ENCODE peak calls at places on chromosomes 5 and 9, in seven cellular contexts. A is right cardiac atrium; V is cardiac muscle cell; Y is kidney glomerular epithelial cell; T is fibroblast of mammary gland; U is fibroblast of lung; Q is activated T-cell treated with anti-CD3 and anti-CD28 coated beads, Interleukin-2, amount 50 U/mL, for 72 hours. Z is an unnamed sample.

GRCh38 chr5:142133382-142134206 is 25.0 kb downstream of the NDFIP1 start:
- DNase-seq in A (no peak), V (no peak), Y (no peak), T (no peak), U (no peak), Q (no peak), Z (no peak)

GRCh38 chr5:150647275-150648251 is 7.1 kb downstream of the SYNPO start:
- DNase-seq in A (peak; percentile 95), V (peak; percentile 56), Y (no peak), T (no peak), U (no peak), Q (no peak), Z (no peak)

GRCh38 chr5:106314221-106314824 is 1356.4 kb downstream of the EFNA5 start:
- DNase-seq in A (no peak), V (peak; percentile 31), Y (no peak), T (peak; percentile 18), U (peak; percentile 38), Q (no peak), Z (no peak)

GRCh38 chr5:123460296-123460729 is 37.1 kb upstream of the CEP120 start:
- DNase-seq in A (no peak), V (peak; percentile 35), Y (peak; percentile 80), T (no peak), U (peak; percentile 42), Q (peak; percentile 44), Z (no peak)

GRCh38 chr9:87497604-87498045 is at the start of gene DAPK1:
- DNase-seq in A (peak; percentile 83), V (peak; percentile 66), Y (peak; percentile 49), T (peak; percentile 13), U (peak; percentile 60), Q (peak; percentile 57), Z (peak; percentile 89)

GRCh38 chr5:62790348-62790747 is 211.7 kb downstream of the LRRC70 start:
- DNase-seq in A (no peak), V (peak; percentile 81), Y (no peak), T (peak; percentile 15), U (no peak), Q (no peak), Z (peak; percentile 65)

GRCh38 chr9:121271368-121272351 is 3.7 kb downstream of the GSN start:
- DNase-seq in A (peak; percentile 84), V (peak; percentile 85), Y (no peak), T (peak; percentile 86), U (peak; percentile 92), Q (no peak), Z (no peak)

GRCh38 chr5:109695005-109695926 is 5.5 kb downstream of the MAN2A1 start:
- DNase-seq in A (no peak), V (no peak), Y (no peak), T (no peak), U (no peak), Q (no peak), Z (no peak)

GRCh38 chr5:42995152-42995751 is 44.9 kb downstream of the ANXA2R start:
- DNase-seq in A (no peak), V (peak; percentile 66), Y (no peak), T (peak; percentile 53), U (peak; percentile 60), Q (no peak), Z (no peak)

GRCh38 chr5:151458314-151458713 is 10.9 kb downstream of the SLC36A1 start:
- DNase-seq in A (no peak), V (peak; percentile 31), Y (no peak), T (no peak), U (no peak), Q (no peak), Z (no peak)

GRCh38 chr5:32331217-32331926 is 18.6 kb upstream of the MTMR12 start:
- DNase-seq in A (no peak), V (no peak), Y (no peak), T (no peak), U (no peak), Q (no peak), Z (no peak)

GRCh38 chr5:154816891-154817492 is 33.4 kb downstream of the FAXDC2 start:
- DNase-seq in A (no peak), V (no peak), Y (no peak), T (no peak), U (no peak), Q (no peak), Z (no peak)

GRCh38 chr9:127586537-127586936 is 25.5 kb upstream of the STXBP1 start:
- DNase-seq in A (peak; percentile 87), V (peak; percentile 86), Y (peak; percentile 36), T (peak; percentile 82), U (peak; percentile 66), Q (peak; percentile 64), Z (peak; percentile 78)

GRCh38 chr9:106893088-106893487 is 30.1 kb downstream of the ZNF462 start:
- DNase-seq in A (no peak), V (peak; percentile 41), Y (no peak), T (peak; percentile 89), U (peak; percentile 78), Q (no peak), Z (no peak)

GRCh38 chr5:76305264-76305663 is 97.8 kb upstream of the IQGAP2 start:
- DNase-seq in A (no peak), V (peak; percentile 53), Y (no peak), T (no peak), U (no peak), Q (no peak), Z (no peak)

GRCh38 chr9:16343249-16344237 is 526.9 kb downstream of the BNC2 start:
- DNase-seq in A (no peak), V (peak; percentile 56), Y (no peak), T (no peak), U (no peak), Q (no peak), Z (no peak)

GRCh38 chr5:44183753-44184152 is 205.5 kb downstream of the FGF10 start:
- DNase-seq in A (no peak), V (no peak), Y (no peak), T (no peak), U (no peak), Q (no peak), Z (no peak)

GRCh38 chr9:20297646-20298084 is 324.6 kb downstream of the MLLT3 start:
- DNase-seq in A (no peak), V (peak; percentile 44), Y (peak; percentile 8), T (peak; percentile 82), U (peak; percentile 84), Q (no peak), Z (no peak)

GRCh38 chr9:385818-386398 is 171.2 kb downstream of the DOCK8 start:
- DNase-seq in A (peak; percentile 51), V (peak; percentile 85), Y (peak; percentile 79), T (peak; percentile 63), U (peak; percentile 42), Q (peak; percentile 4), Z (no peak)

GRCh38 chr9:125343518-125344284 is 82.1 kb downstream of the GAPVD1 start:
- DNase-seq in A (no peak), V (peak; percentile 69), Y (no peak), T (peak; percentile 84), U (peak; percentile 72), Q (no peak), Z (no peak)

GRCh38 chr5:120600639-120601038 is 136.5 kb downstream of the PRR16 start:
- DNase-seq in A (no peak), V (no peak), Y (no peak), T (no peak), U (no peak), Q (no peak), Z (no peak)

GRCh38 chr5:136424835-136425694 is 59.7 kb upstream of the TRPC7 start:
- DNase-seq in A (peak; percentile 80), V (peak; percentile 73), Y (peak; percentile 32), T (peak; percentile 59), U (peak; percentile 31), Q (peak; percentile 50), Z (peak; percentile 67)

GRCh38 chr9:135034106-135034505 is 53.4 kb upstream of the OLFM1 start:
- DNase-seq in A (peak; percentile 42), V (no peak), Y (no peak), T (no peak), U (no peak), Q (no peak), Z (peak; percentile 14)

GRCh38 chr5:95163079-95163478 is 121.8 kb downstream of the MCTP1 start:
- DNase-seq in A (no peak), V (no peak), Y (no peak), T (no peak), U (no peak), Q (no peak), Z (no peak)

GRCh38 chr5:124263680-124264491 is 482.6 kb downstream of the ZNF608 start:
- DNase-seq in A (no peak), V (peak; percentile 56), Y (no peak), T (no peak), U (no peak), Q (no peak), Z (no peak)

GRCh38 chr5:134577796-134578577 is 52.5 kb downstream of the JADE2 start:
- DNase-seq in A (peak; percentile 89), V (peak; percentile 84), Y (peak; percentile 68), T (peak; percentile 81), U (peak; percentile 65), Q (peak; percentile 81), Z (peak; percentile 74)

Z was measured in left lobe of liver.